ENCODE peak calls at places on chromosomes 16 and 17, in ten cellular contexts. Y is Ammon's horn, D is NCI-H774, I is aorta, P is HFFc6, B is RWPE1, E is Kasumi-1, F is ascending aorta, S is HAP-1, N is Daoy. G is an unnamed sample.

GRCh38 chr16:49276646-49277385 is 4.8 kb downstream of the CBLN1 start:
- DNase-seq in N (no peak), Y (no peak), I (no peak), E (no peak), P (no peak), S (no peak), B (no peak), F (no peak), D (no peak), G (no peak)

GRCh38 chr16:20763461-20764232 is at the start of gene ACSM3:
- DNase-seq in N (peak; percentile 69), E (peak; percentile 74), B (peak; percentile 68), F (no peak), S (peak; percentile 45), Y (peak; percentile 70), I (no peak), P (peak; percentile 75), D (no peak), G (peak; percentile 59)

GRCh38 chr17:49249292-49249794 is 18.8 kb upstream of the PHOSPHO1 start:
- DNase-seq in D (no peak), P (no peak), N (no peak), E (no peak), F (no peak), Y (no peak), S (no peak), B (no peak), I (peak; percentile 79), G (peak; percentile 73)

GRCh38 chr17:77098884-77099545 is 41.8 kb upstream of the SEC14L1 start:
- DNase-seq in P (peak; percentile 51), S (no peak), D (no peak), N (no peak), I (no peak), B (no peak), F (no peak), Y (peak; percentile 96), E (peak; percentile 81), G (peak; percentile 23)

GRCh38 chr16:1159973-1160772 is 7.3 kb downstream of the CACNA1H start:
- DNase-seq in B (no peak), N (no peak), Y (peak; percentile 49), F (no peak), I (no peak), P (no peak), S (no peak), D (no peak), E (no peak), G (peak; percentile 33)

GRCh38 chr16:2016407-2016922 is 3.1 kb upstream of the NPW start:
- DNase-seq in B (no peak), S (peak; percentile 46), P (no peak), F (no peak), D (no peak), N (no peak), E (no peak), Y (no peak), I (no peak), G (no peak)

GRCh38 chr16:84054271-84054670 is 11.7 kb upstream of the SLC38A8 start:
- DNase-seq in D (no peak), B (no peak), I (peak; percentile 56), Y (no peak), F (no peak), S (no peak), N (no peak), P (no peak), E (no peak), G (no peak)

GRCh38 chr17:4949321-4950074 is 1.2 kb upstream of the PFN1 start:
- DNase-seq in I (peak; percentile 92), P (peak; percentile 54), S (peak; percentile 90), F (peak; percentile 37), Y (no peak), D (no peak), E (peak; percentile 31), B (peak; percentile 79), N (peak; percentile 83), G (peak; percentile 81)

GRCh38 chr17:7982171-7982570 is 20.2 kb upstream of the GUCY2D start:
- DNase-seq in Y (peak; percentile 35), B (peak; percentile 50), D (no peak), I (no peak), E (no peak), F (no peak), P (peak; percentile 69), N (peak; percentile 73), S (no peak), G (no peak)

GRCh38 chr17:2837147-2837561 is 40.9 kb downstream of the RAP1GAP2 start:
- DNase-seq in D (no peak), E (no peak), Y (no peak), I (no peak), B (no peak), S (no peak), P (no peak), N (peak; percentile 38), F (no peak), G (no peak)

GRCh38 chr16:84166796-84167695 is 19.8 kb downstream of the TAF1C start:
- DNase-seq in F (no peak), B (no peak), E (no peak), D (no peak), P (no peak), Y (no peak), I (no peak), S (no peak), N (no peak), G (no peak)

GRCh38 chr16:3022208-3022696 is 1.5 kb downstream of the HCFC1R1 start:
- DNase-seq in E (peak; percentile 16), S (peak; percentile 82), Y (peak; percentile 64), F (peak; percentile 84), P (peak; percentile 95), B (peak; percentile 89), D (no peak), N (peak; percentile 95), I (peak; percentile 97), G (peak; percentile 90)

GRCh38 chr16:89860747-89861304 is 12.6 kb upstream of the TCF25 start:
- DNase-seq in D (no peak), E (peak; percentile 50), P (peak; percentile 20), F (no peak), S (peak; percentile 81), I (peak; percentile 85), N (peak; percentile 62), Y (peak; percentile 54), B (peak; percentile 83), G (peak; percentile 52)

GRCh38 chr17:20009302-20010098 is at the start of gene SPECC1:
- DNase-seq in I (peak; percentile 95), D (peak; percentile 43), S (peak; percentile 88), Y (peak; percentile 26), E (peak; percentile 26), B (peak; percentile 75), P (no peak), F (peak; percentile 50), N (peak; percentile 92), G (peak; percentile 82)

GRCh38 chr17:62105861-62106260 is 40.8 kb upstream of the MED13 start:
- DNase-seq in E (no peak), F (no peak), P (no peak), D (no peak), S (no peak), B (no peak), Y (no peak), N (no peak), I (no peak), G (no peak)

GRCh38 chr16:12271006-12271405 is 294.5 kb downstream of the SNX29 start:
- DNase-seq in D (peak; percentile 21), E (no peak), N (peak; percentile 53), F (no peak), Y (peak; percentile 67), S (peak; percentile 59), I (no peak), B (no peak), P (peak; percentile 2), G (peak; percentile 11)

GRCh38 chr17:33377837-33378236 is 84.7 kb upstream of the ASIC2 start:
- DNase-seq in N (no peak), P (no peak), D (no peak), S (no peak), I (no peak), E (no peak), F (no peak), B (no peak), Y (no peak), G (no peak)

GRCh38 chr17:78748730-78749317 is 33.2 kb downstream of the CYTH1 start:
- DNase-seq in E (peak; percentile 100), B (peak; percentile 50), S (no peak), I (no peak), F (peak; percentile 65), Y (peak; percentile 67), D (no peak), P (no peak), N (peak; percentile 61), G (peak; percentile 22)

GRCh38 chr16:63467513-63467912 is 1431.3 kb upstream of the CDH8 start:
- DNase-seq in P (no peak), N (no peak), S (no peak), F (no peak), Y (no peak), D (no peak), E (no peak), B (no peak), I (no peak), G (no peak)

GRCh38 chr16:83002351-83003334 is 375.9 kb downstream of the CDH13 start:
- DNase-seq in Y (no peak), P (no peak), S (no peak), E (no peak), D (peak; percentile 10), B (no peak), F (no peak), N (peak; percentile 34), I (no peak), G (no peak)

GRCh38 chr17:74104921-74105320 is 98.6 kb upstream of the RPL38 start:
- DNase-seq in E (no peak), Y (no peak), P (no peak), N (no peak), I (no peak), B (no peak), D (no peak), S (no peak), F (no peak), G (no peak)